ENCODE peak calls at places on chromosomes 4 and X, in eight cellular contexts. J is CD8-positive, alpha-beta memory T cell; N is GM23248; V is Peyer's patch; L is astrocyte; M is GM23338; D is left ventricle myocardium inferior; K is A549. E is an unnamed sample.

GRCh38 chrX:129958814-129959492 is 23.5 kb upstream of the BCORL1 start:
- DNase-seq in J (no peak), N (no peak), V (no peak), L (no peak), M (no peak), D (no peak), K (no peak), E (no peak)

GRCh38 chr4:141350122-141350904 is 129.6 kb downstream of the ZNF330 start:
- DNase-seq in J (no peak), N (peak; percentile 88), V (peak; percentile 64), L (peak; percentile 89), M (no peak), D (no peak), K (peak; percentile 92), E (peak; percentile 65)

GRCh38 chr4:48913346-48913745 is 6.8 kb upstream of the OCIAD2 start:
- DNase-seq in J (no peak), N (peak; percentile 90), V (no peak), L (peak; percentile 96), M (no peak), D (no peak), K (peak; percentile 19), E (no peak)

GRCh38 chrX:134908235-134908834 is 82.5 kb upstream of the SMIM10 start:
- DNase-seq in J (no peak), N (peak; percentile 54), V (no peak), L (no peak), M (no peak), D (no peak), K (peak; percentile 36), E (no peak)

GRCh38 chr4:103915224-103915869 is 195.6 kb upstream of the TACR3 start:
- DNase-seq in J (no peak), N (peak; percentile 66), V (no peak), L (no peak), M (peak; percentile 44), D (no peak), K (peak; percentile 13), E (no peak)

GRCh38 chrX:150573702-150574101 is 5.3 kb downstream of the MTM1 start:
- DNase-seq in J (peak; percentile 64), N (no peak), V (no peak), L (no peak), M (no peak), D (no peak), K (no peak), E (no peak)

GRCh38 chr4:7638463-7638862 is 203.7 kb upstream of the PSAPL1 start:
- DNase-seq in J (no peak), N (no peak), V (no peak), L (no peak), M (no peak), D (no peak), K (no peak), E (no peak)

GRCh38 chr4:156815717-156816319 is 155.8 kb downstream of the PDGFC start:
- DNase-seq in J (no peak), N (no peak), V (no peak), L (no peak), M (no peak), D (no peak), K (no peak), E (no peak)

GRCh38 chr4:165398570-165398969 is 19.8 kb downstream of the CPE start:
- DNase-seq in J (no peak), N (peak; percentile 19), V (no peak), L (peak; percentile 68), M (peak; percentile 67), D (no peak), K (peak; percentile 44), E (no peak)

GRCh38 chr4:175125410-175126068 is 207.4 kb downstream of the ADAM29 start:
- DNase-seq in J (no peak), N (no peak), V (no peak), L (no peak), M (no peak), D (no peak), K (no peak), E (no peak)

GRCh38 chr4:101685126-101685525 is 105.4 kb upstream of the BANK1 start:
- DNase-seq in J (no peak), N (no peak), V (no peak), L (no peak), M (no peak), D (no peak), K (no peak), E (no peak)

GRCh38 chr4:3607690-3608514 is 75.7 kb upstream of the LRPAP1 start:
- DNase-seq in J (no peak), N (no peak), V (peak; percentile 35), L (no peak), M (no peak), D (no peak), K (no peak), E (no peak)

GRCh38 chr4:88244821-88245579 is 39.4 kb downstream of the PPM1K start:
- DNase-seq in J (peak; percentile 54), N (no peak), V (no peak), L (no peak), M (peak; percentile 20), D (no peak), K (no peak), E (no peak)

GRCh38 chr4:8607603-8608481 is 15.3 kb downstream of the CPZ start:
- DNase-seq in J (no peak), N (peak; percentile 38), V (peak; percentile 60), L (no peak), M (peak; percentile 88), D (no peak), K (no peak), E (no peak)

GRCh38 chr4:8235224-8235623 is 34.3 kb upstream of the HTRA3 start:
- DNase-seq in J (no peak), N (no peak), V (no peak), L (no peak), M (no peak), D (no peak), K (no peak), E (no peak)

GRCh38 chr4:94406668-94407437 is 44.9 kb upstream of the PDLIM5 start:
- DNase-seq in J (peak; percentile 63), N (peak; percentile 84), V (no peak), L (peak; percentile 65), M (peak; percentile 90), D (peak; percentile 43), K (peak; percentile 85), E (peak; percentile 64)

GRCh38 chr4:148053298-148054003 is 321.6 kb downstream of the ARHGAP10 start:
- DNase-seq in J (no peak), N (no peak), V (no peak), L (no peak), M (no peak), D (peak; percentile 43), K (no peak), E (no peak)

GRCh38 chrX:66149519-66149918 is 14.5 kb upstream of the HEPH start:
- DNase-seq in J (no peak), N (no peak), V (no peak), L (no peak), M (no peak), D (no peak), K (no peak), E (no peak)

GRCh38 chrX:144801786-144802185 is 445.5 kb upstream of the SPANXN1 start:
- DNase-seq in J (no peak), N (no peak), V (no peak), L (no peak), M (no peak), D (no peak), K (no peak), E (no peak)

GRCh38 chr4:121998024-121998423 is 46.2 kb upstream of the TRPC3 start:
- DNase-seq in J (no peak), N (no peak), V (no peak), L (no peak), M (peak; percentile 63), D (no peak), K (peak; percentile 6), E (no peak)

GRCh38 chrX:69085826-69086225 is 79.4 kb downstream of the PJA1 start:
- DNase-seq in J (no peak), N (no peak), V (no peak), L (no peak), M (no peak), D (no peak), K (no peak), E (no peak)

DNA sequence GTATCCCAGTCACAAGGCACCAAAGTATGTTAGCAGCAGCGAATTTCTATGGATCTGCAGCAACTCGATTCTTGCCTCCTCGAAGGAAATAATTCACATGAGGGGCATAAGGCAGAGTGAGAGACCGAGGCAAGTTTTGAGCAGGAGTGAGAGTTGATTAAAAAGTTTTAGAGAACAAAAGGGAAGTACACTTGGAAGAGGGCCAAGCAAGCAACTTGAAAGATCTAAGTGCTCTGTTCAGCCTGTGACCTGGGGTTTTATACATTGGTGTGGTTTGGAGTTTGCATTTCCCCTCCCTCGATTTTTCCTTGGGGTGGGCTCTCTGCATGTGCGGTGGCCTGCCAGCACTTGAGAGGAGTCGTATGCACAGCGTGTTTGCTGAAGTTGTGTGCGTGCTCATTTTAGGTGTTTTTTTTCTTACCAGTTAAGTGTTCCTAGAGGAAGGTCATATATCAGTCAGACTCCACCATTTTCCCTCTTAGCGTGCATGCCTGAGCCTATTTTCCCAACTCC is 356.4 kb downstream of the KLHL4 start:
- DNase-seq in J (no peak), N (no peak), V (no peak), L (no peak), M (no peak), D (no peak), K (no peak), E (no peak)
- H3K4me3 ChIP-seq in J (no peak overlapping the region), N (no peak overlapping the region), V (no peak overlapping the region), L (no peak overlapping the region), M (no peak overlapping the region), D (no peak overlapping the region), K (no peak overlapping the region), E (no peak overlapping the region)

GRCh38 chrX:40172980-40173661 is 75.4 kb upstream of the BCOR start:
- DNase-seq in J (no peak), N (no peak), V (no peak), L (no peak), M (no peak), D (no peak), K (no peak), E (no peak)
- H3K4me1 ChIP-seq in J (peaks cover 36% of the 10 kb centered on the region), N (peaks cover 12% of the 10 kb centered on the region), V (no peaks in the 10 kb centered on the region), L (peaks cover 27% of the 10 kb centered on the region), M (peaks cover 23% of the 10 kb centered on the region), D (peaks cover 44% of the 10 kb centered on the region), K (peaks cover 17% of the 10 kb centered on the region), E (no peaks in the 10 kb centered on the region)

DNA sequence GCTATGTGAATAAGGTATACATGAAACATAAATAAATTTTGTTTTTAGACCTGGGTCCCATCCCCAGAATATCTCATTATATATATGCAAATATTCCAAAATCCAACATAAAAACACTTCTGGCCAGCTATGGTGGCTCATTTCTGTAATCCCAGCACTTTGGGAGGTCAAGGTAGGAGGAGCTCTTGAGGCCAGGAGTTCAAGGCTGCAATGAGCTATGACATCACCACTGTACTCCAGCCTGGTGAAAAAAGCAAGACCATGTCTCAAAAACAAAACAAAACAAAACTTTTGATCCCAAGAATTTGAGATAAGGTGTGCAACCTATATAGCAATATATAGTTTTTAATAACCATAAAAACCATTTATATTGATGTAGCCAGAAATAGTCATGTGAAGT is 5.4 kb upstream of the ADGRA3 start:
- DNase-seq in J (no peak), N (no peak), V (no peak), L (no peak), M (no peak), D (no peak), K (no peak), E (no peak)
- H3K4me3 ChIP-seq in J (no peak overlapping the region), N (no peak overlapping the region), V (no peak overlapping the region), L (no peak overlapping the region), M (no peak overlapping the region), D (no peak overlapping the region), K (no peak overlapping the region), E (no peak overlapping the region)

DNA sequence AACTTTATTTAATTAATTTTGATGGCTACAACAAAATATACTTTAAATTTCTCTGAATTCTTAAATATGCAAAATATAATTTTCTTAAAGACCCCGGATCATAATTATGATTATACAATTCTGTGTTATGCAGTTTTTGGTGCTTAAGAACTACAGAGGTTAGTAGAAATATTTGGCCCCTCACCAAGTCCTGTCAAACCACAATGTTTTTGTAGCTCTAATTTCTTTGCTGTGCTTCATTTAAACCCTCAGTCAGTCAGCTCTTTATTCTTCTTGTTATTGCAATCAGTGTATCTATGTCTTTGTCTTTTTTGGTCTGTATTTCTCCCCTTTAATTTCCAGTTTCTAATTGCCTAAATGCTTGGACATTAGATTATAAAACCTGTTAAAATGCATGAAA is 186.1 kb downstream of the CAMK2D start:
- DNase-seq in J (no peak), N (peak; percentile 30), V (no peak), L (peak; percentile 78), M (no peak), D (no peak), K (no peak), E (no peak)
- H3K4me1 ChIP-seq in J (peaks cover 29% of the 10 kb centered on the region), N (peaks cover 42% of the 10 kb centered on the region), V (no peaks in the 10 kb centered on the region), L (peaks cover 17% of the 10 kb centered on the region), M (peaks cover 7% of the 10 kb centered on the region), D (peaks cover 66% of the 10 kb centered on the region), K (peaks cover 11% of the 10 kb centered on the region), E (no peaks in the 10 kb centered on the region)